ENCODE peak calls at places on chromosomes 3 and 15, in four cellular contexts. G is lower leg skin, Y is GM10248, M is neural progenitor cell. X is an unnamed sample.

GRCh38 chr15:60854858-60855568 is 374.1 kb downstream of the RORA start:
- DNase-seq in G (no peak), Y (no peak), M (no peak), X (no peak)

GRCh38 chr15:66108483-66109270 is 144.9 kb downstream of the MEGF11 start:
- DNase-seq in G (no peak), Y (no peak), M (no peak), X (no peak)

GRCh38 chr15:95875141-95875643 is 455.3 kb upstream of the NR2F2 start:
- DNase-seq in G (peak; percentile 38), Y (no peak), M (no peak), X (peak; percentile 51)

GRCh38 chr15:62933388-62933787 is 109.2 kb upstream of the TPM1 start:
- DNase-seq in G (no peak), Y (no peak), M (no peak), X (no peak)

GRCh38 chr3:177150218-177150916 is 46.9 kb downstream of the TBL1XR1 start:
- DNase-seq in G (no peak), Y (no peak), M (no peak), X (no peak)

GRCh38 chr3:15325228-15325627 is 7.2 kb downstream of the SH3BP5 start:
- DNase-seq in G (no peak), Y (no peak), M (peak; percentile 79), X (peak; percentile 35)

GRCh38 chr15:37101634-37102314 is 1.4 kb upstream of the MEIS2 start:
- DNase-seq in G (no peak), Y (peak; percentile 56), M (peak; percentile 92), X (no peak)

GRCh38 chr15:91882858-91883586 is 29.5 kb downstream of the SLCO3A1 start:
- DNase-seq in G (no peak), Y (no peak), M (no peak), X (no peak)

GRCh38 chr15:76393614-76394013 is 57.0 kb downstream of the ISL2 start:
- DNase-seq in G (no peak), Y (no peak), M (no peak), X (no peak)

GRCh38 chr15:57537072-57537471 is 54.6 kb upstream of the MYZAP start:
- DNase-seq in G (peak; percentile 35), Y (no peak), M (peak; percentile 70), X (peak; percentile 76)

GRCh38 chr3:33145221-33145900 is 31.5 kb downstream of the CRTAP start:
- DNase-seq in G (no peak), Y (no peak), M (no peak), X (no peak)

GRCh38 chr3:33141006-33141405 is 27.2 kb downstream of the CRTAP start:
- DNase-seq in G (no peak), Y (no peak), M (no peak), X (no peak)

GRCh38 chr3:33145901-33146580 is 32.2 kb downstream of the CRTAP start:
- DNase-seq in G (no peak), Y (no peak), M (no peak), X (no peak)

GRCh38 chr3:33146791-33147445 is 33.1 kb downstream of the CRTAP start:
- DNase-seq in G (no peak), Y (no peak), M (no peak), X (peak; percentile 13)

DNA sequence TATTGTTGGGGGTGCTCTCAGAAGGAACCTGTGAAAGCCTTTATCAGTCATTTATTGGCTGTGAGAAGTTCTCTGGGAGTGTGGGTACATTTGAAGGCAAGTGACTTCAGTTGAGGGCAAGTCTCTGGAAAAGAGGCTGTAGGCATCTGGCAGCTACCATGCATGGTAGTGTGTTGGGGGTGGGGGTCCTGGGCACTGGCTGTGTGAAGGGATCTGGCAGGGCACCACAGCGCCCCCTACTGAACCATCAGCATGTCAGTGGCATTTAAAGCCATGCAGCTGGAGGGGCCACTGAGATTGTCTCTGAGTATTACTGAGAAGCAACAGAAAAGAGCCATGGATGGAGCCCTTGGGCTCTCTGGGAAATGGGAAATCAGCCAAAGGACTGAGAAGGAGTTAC is 30.6 kb downstream of the CRTAP start:
- DNase-seq in G (no peak), Y (peak; percentile 43), M (peak; percentile 69), X (no peak)
- TF ChIP-seq CTCF in G (no peak), Y (peak; percentile 49), M (peak; percentile 71), X (peak; percentile 27)

GRCh38 chr3:10421996-10422395 is 83.4 kb downstream of the ATP2B2 start:
- DNase-seq in G (no peak), Y (no peak), M (no peak), X (no peak)

GRCh38 chr3:10416730-10417300 is 88.6 kb downstream of the ATP2B2 start:
- DNase-seq in G (no peak), Y (no peak), M (no peak), X (no peak)

GRCh38 chr3:10419637-10420232 is 85.7 kb downstream of the ATP2B2 start:
- DNase-seq in G (no peak), Y (no peak), M (no peak), X (no peak)

GRCh38 chr3:10420745-10421475 is 84.5 kb downstream of the ATP2B2 start:
- DNase-seq in G (no peak), Y (no peak), M (no peak), X (no peak)

GRCh38 chr3:10417849-10418248 is 87.5 kb downstream of the ATP2B2 start:
- DNase-seq in G (no peak), Y (peak; percentile 32), M (peak; percentile 20), X (no peak)
- TF ChIP-seq CTCF in G (no peak), Y (peak; percentile 34), M (peak; percentile 23), X (peak; percentile 47)

GRCh38 chr15:80568876-80569605 is 126.1 kb upstream of the ABHD17C start:
- DNase-seq in G (no peak), Y (no peak), M (no peak), X (no peak)

GRCh38 chr15:80568298-80568697 is 126.8 kb upstream of the ABHD17C start:
- DNase-seq in G (no peak), Y (no peak), M (no peak), X (no peak)

GRCh38 chr15:80565988-80566387 is 129.1 kb upstream of the ABHD17C start:
- DNase-seq in G (no peak), Y (no peak), M (no peak), X (no peak)

GRCh38 chr15:80569656-80570055 is 125.5 kb upstream of the ABHD17C start:
- DNase-seq in G (no peak), Y (no peak), M (no peak), X (no peak)

DNA sequence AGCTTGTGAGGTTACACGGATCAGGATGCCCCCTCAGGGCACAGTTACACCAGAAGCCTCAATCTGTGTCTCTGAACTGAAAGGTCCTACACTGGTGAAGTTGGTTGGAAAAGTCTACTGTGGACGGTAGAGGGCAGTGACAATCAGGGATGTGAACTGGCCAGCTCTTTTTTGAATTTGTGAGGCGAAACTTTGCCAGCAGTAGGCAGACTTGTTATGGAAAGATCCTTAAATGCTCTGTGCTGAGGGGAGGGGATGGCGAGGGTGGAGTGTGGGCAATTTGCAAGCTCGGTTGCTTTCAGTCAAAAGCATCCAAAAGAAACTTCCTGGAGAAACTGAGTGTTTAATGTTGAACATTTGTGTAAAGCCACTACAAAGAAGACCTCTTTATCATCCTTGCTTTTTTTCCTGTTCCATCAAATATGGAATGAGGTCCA is 127.4 kb upstream of the ABHD17C start:
- DNase-seq in G (peak; percentile 55), Y (peak; percentile 49), M (peak; percentile 83), X (peak; percentile 81)
- TF ChIP-seq CTCF in G (no peak), Y (peak; percentile 40), M (peak; percentile 80), X (peak; percentile 86)

GRCh38 chr3:179933079-179933478 is 103.7 kb downstream of the PEX5L start:
- DNase-seq in G (no peak), Y (no peak), M (no peak), X (no peak)

GRCh38 chr3:179927191-179927590 is 109.5 kb downstream of the PEX5L start:
- DNase-seq in G (no peak), Y (no peak), M (no peak), X (no peak)

GRCh38 chr3:179933872-179934271 is 102.9 kb downstream of the PEX5L start:
- DNase-seq in G (no peak), Y (no peak), M (no peak), X (no peak)

GRCh38 chr3:179929091-179929529 is 107.6 kb downstream of the PEX5L start:
- DNase-seq in G (no peak), Y (peak; percentile 37), M (peak; percentile 90), X (peak; percentile 37)
- TF ChIP-seq CTCF in G (no peak), Y (peak; percentile 75), M (peak; percentile 94), X (peak; percentile 81)

GRCh38 chr3:140546649-140547048 is 131.2 kb upstream of the TRIM42 start:
- DNase-seq in G (no peak), Y (no peak), M (no peak), X (no peak)
- TF ChIP-seq CTCF in G (no peak), Y (no peak), M (no peak), X (no peak)

DNA sequence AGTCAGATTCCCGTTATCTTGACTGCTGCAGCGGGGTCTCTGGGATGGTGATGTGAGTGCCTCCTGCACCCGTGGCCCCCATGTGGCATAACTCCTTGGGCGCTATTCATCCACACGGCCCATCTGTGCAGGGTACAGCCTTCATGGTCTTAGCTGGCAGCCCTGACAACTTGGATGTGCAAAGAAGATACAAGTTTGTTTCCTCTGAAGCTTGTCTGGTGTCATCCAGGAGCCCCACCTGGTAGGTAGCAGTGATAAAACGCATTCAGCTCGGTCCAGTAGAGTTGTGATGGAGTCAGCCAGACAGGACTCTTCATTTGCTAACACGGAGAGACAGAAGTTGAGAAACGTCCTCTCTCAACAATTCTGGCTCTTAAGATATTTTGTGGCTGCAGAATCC is 53.3 kb downstream of the CORO2B start:
- DNase-seq in G (no peak), Y (no peak), M (no peak), X (no peak)
- TF ChIP-seq CTCF in G (no peak), Y (no peak), M (no peak), X (no peak)

GRCh38 chr3:20930034-20930433 is 744.0 kb upstream of the SGO1 start:
- DNase-seq in G (no peak), Y (no peak), M (peak; percentile 42), X (no peak)
- TF ChIP-seq CTCF in G (no peak), Y (peak; percentile 39), M (peak; percentile 70), X (peak; percentile 60)

GRCh38 chr3:40109641-40110490 is 199.6 kb upstream of the EIF1B start:
- DNase-seq in G (no peak), Y (no peak), M (peak; percentile 54), X (no peak)
- TF ChIP-seq CTCF in G (no peak), Y (no peak), M (peak; percentile 62), X (peak; percentile 64)

GRCh38 chr15:28105224-28105791 is 6.2 kb upstream of the OCA2 start:
- DNase-seq in G (no peak), Y (no peak), M (no peak), X (no peak)

GRCh38 chr15:28103402-28103801 is 4.3 kb upstream of the OCA2 start:
- DNase-seq in G (no peak), Y (no peak), M (no peak), X (no peak)

GRCh38 chr15:28101983-28102441 is 2.9 kb upstream of the OCA2 start:
- DNase-seq in G (no peak), Y (no peak), M (no peak), X (no peak)

GRCh38 chr15:28104326-28104725 is 5.2 kb upstream of the OCA2 start:
- DNase-seq in G (no peak), Y (no peak), M (no peak), X (no peak)

GRCh38 chr15:28103831-28104230 is 4.7 kb upstream of the OCA2 start:
- DNase-seq in G (no peak), Y (no peak), M (no peak), X (no peak)
- TF ChIP-seq CTCF in G (no peak), Y (no peak), M (no peak), X (no peak)